ENCODE peak calls at places on chromosome 12, in nine cellular contexts. X is mammary epithelial cell, F is left lung, G is caudate nucleus, W is tibial artery, O is colonic mucosa, A is brain microvascular endothelial cell, N is uterus, V is psoas muscle. M is an unnamed sample.
A peak's percentile ranks its signal among the peaks of the same experiment; 100 is the strongest.

GRCh38 chr12:78121969-78122610 is 291.4 kb downstream of the NAV3 start:
- DNase-seq in X (no peak), F (peak; percentile 40), G (no peak), W (no peak), O (no peak), A (peak; percentile 40), N (no peak), V (no peak), M (no peak)

GRCh38 chr12:112153900-112154234 is 28.5 kb downstream of the TRAFD1 start:
- DNase-seq in X (no peak), F (no peak), G (no peak), W (no peak), O (no peak), A (no peak), N (no peak), V (no peak), M (no peak)

GRCh38 chr12:22657538-22657937 is 32.6 kb downstream of the ETNK1 start:
- DNase-seq in X (peak; percentile 56), F (no peak), G (no peak), W (no peak), O (no peak), A (peak; percentile 16), N (no peak), V (no peak), M (no peak)

GRCh38 chr12:120096671-120097202 is 19.8 kb downstream of the RAB35 start:
- DNase-seq in X (no peak), F (peak; percentile 77), G (no peak), W (no peak), O (no peak), A (no peak), N (no peak), V (no peak), M (no peak)

GRCh38 chr12:43294147-43294546 is 257.9 kb downstream of the ADAMTS20 start:
- DNase-seq in X (no peak), F (no peak), G (no peak), W (no peak), O (no peak), A (no peak), N (no peak), V (no peak), M (no peak)

GRCh38 chr12:109277899-109278762 is 31.0 kb downstream of the FOXN4 start:
- DNase-seq in X (peak; percentile 3), F (no peak), G (no peak), W (no peak), O (peak; percentile 35), A (no peak), N (peak; percentile 84), V (peak; percentile 28), M (no peak)

GRCh38 chr12:100075598-100075997 is 67.1 kb downstream of the BLTP3B start:
- DNase-seq in X (peak; percentile 21), F (no peak), G (no peak), W (no peak), O (no peak), A (no peak), N (no peak), V (no peak), M (no peak)

GRCh38 chr12:40107098-40107802 is 1.4 kb upstream of the SLC2A13 start:
- DNase-seq in X (peak; percentile 67), F (peak; percentile 94), G (peak; percentile 79), W (peak; percentile 93), O (peak; percentile 93), A (peak; percentile 79), N (peak; percentile 95), V (peak; percentile 83), M (peak; percentile 98)

GRCh38 chr12:3446653-3447270 is 44.2 kb upstream of the PRMT8 start:
- DNase-seq in X (no peak), F (no peak), G (no peak), W (no peak), O (no peak), A (no peak), N (no peak), V (no peak), M (no peak)

GRCh38 chr12:70365648-70366518 is at the start of gene KCNMB4:
- DNase-seq in X (peak; percentile 43), F (peak; percentile 89), G (peak; percentile 81), W (peak; percentile 54), O (peak; percentile 62), A (no peak), N (peak; percentile 30), V (peak; percentile 73), M (peak; percentile 28)

GRCh38 chr12:6215120-6215807 is 15.1 kb downstream of the CD9 start:
- DNase-seq in X (no peak), F (no peak), G (no peak), W (no peak), O (no peak), A (no peak), N (no peak), V (no peak), M (no peak)

GRCh38 chr12:59645242-59645641 is 49.4 kb downstream of the SLC16A7 start:
- DNase-seq in X (no peak), F (no peak), G (no peak), W (no peak), O (no peak), A (no peak), N (no peak), V (no peak), M (no peak)

GRCh38 chr12:4118601-4119156 is 154.9 kb upstream of the CCND2 start:
- DNase-seq in X (no peak), F (no peak), G (no peak), W (no peak), O (peak; percentile 19), A (no peak), N (no peak), V (no peak), M (no peak)

GRCh38 chr12:70843363-70843762 is 77.2 kb downstream of the PTPRR start:
- DNase-seq in X (no peak), F (no peak), G (no peak), W (no peak), O (no peak), A (no peak), N (no peak), V (no peak), M (no peak)

GRCh38 chr12:129873458-129873857 is 30.4 kb downstream of the TMEM132D start:
- DNase-seq in X (no peak), F (no peak), G (no peak), W (no peak), O (no peak), A (no peak), N (no peak), V (no peak), M (no peak)

GRCh38 chr12:123095074-123095694 is 55.7 kb downstream of the PITPNM2 start:
- DNase-seq in X (no peak), F (no peak), G (peak; percentile 81), W (no peak), O (no peak), A (no peak), N (no peak), V (no peak), M (no peak)

DNA sequence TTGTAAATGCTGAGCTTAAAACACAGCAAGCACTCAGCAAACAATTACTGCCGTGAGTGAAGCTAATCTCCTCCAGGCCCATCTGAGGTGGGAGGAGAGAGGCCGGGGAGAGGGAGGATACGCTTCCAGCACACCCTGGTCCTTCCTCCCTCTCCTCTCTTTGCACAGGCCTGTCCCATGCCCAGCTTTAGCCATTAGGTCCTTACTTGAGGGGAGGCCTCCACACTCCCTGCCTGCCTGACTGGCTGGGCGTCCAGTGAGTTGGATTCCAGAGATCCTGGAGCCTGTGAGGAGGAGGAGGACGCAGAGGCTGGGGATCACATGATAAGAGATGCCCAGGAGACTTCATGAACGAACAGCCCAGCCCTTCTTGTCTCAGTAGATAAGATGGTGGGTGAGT is 65.1 kb upstream of the NCOR2 start:
- DNase-seq in X (no peak), F (no peak), G (no peak), W (no peak), O (no peak), A (no peak), N (peak; percentile 43), V (no peak), M (no peak)
- H3K27ac ChIP-seq in X (peak overlapping the region; percentile 90), F (peak overlapping the region; percentile 33), G (no peak overlapping the region), W (no peak overlapping the region), O (peak overlapping the region; percentile 55), A (no peak overlapping the region), N (peak overlapping the region; percentile 83), V (no peak overlapping the region), M (no peak overlapping the region)

GRCh38 chr12:571795-572531 is 91.3 kb downstream of the NINJ2 start:
- DNase-seq in X (peak; percentile 38), F (no peak), G (no peak), W (peak; percentile 38), O (no peak), A (no peak), N (no peak), V (peak; percentile 63), M (no peak)
- H3K27ac ChIP-seq in X (peak overlapping the region; percentile 91), F (peak overlapping the region; percentile 87), G (no peak overlapping the region), W (peak overlapping the region; percentile 94), O (peak overlapping the region; percentile 95), A (no peak overlapping the region), N (peak overlapping the region; percentile 92), V (peak overlapping the region; percentile 95), M (peak overlapping the region; percentile 94)

GRCh38 chr12:75591628-75592027 is 80.2 kb upstream of the KRR1 start:
- DNase-seq in X (no peak), F (no peak), G (no peak), W (no peak), O (no peak), A (no peak), N (no peak), V (no peak), M (no peak)

GRCh38 chr12:75587340-75588106 is 76.1 kb upstream of the KRR1 start:
- DNase-seq in X (no peak), F (no peak), G (no peak), W (no peak), O (no peak), A (no peak), N (no peak), V (no peak), M (no peak)

GRCh38 chr12:75592086-75592485 is 80.7 kb upstream of the KRR1 start:
- DNase-seq in X (no peak), F (no peak), G (no peak), W (no peak), O (no peak), A (no peak), N (no peak), V (no peak), M (no peak)

GRCh38 chr12:75592638-75593335 is 81.4 kb upstream of the KRR1 start:
- DNase-seq in X (no peak), F (no peak), G (no peak), W (no peak), O (no peak), A (no peak), N (no peak), V (no peak), M (no peak)

GRCh38 chr12:75589801-75590200 is 78.4 kb upstream of the KRR1 start:
- DNase-seq in X (no peak), F (no peak), G (no peak), W (no peak), O (no peak), A (no peak), N (no peak), V (no peak), M (no peak)
- H3K27ac ChIP-seq in X (no peak overlapping the region), F (no peak overlapping the region), G (no peak overlapping the region), W (no peak overlapping the region), O (no peak overlapping the region), A (no peak overlapping the region), N (no peak overlapping the region), V (no peak overlapping the region), M (no peak overlapping the region)

DNA sequence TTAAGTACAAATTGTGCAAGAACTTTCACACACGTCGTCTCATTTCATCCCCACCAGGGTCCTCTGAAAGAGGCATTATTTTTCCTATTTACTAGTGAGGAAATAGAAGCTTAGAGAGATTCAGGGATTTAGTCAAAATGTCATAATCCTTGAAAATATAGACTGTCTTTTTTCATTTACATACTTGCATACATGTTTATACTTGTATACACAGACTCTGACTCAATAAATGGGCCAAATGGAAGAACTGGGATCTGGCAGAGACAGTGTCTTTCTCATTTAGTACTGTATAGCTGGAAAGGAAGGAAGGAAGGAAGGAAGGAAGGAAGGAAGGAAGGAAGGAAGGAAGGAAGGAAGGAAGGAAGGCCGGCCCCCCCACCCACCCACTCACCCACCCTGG is 357.7 kb upstream of the SOX5 start:
- DNase-seq in X (no peak), F (no peak), G (no peak), W (no peak), O (no peak), A (no peak), N (no peak), V (no peak), M (no peak)
- H3K27ac ChIP-seq in X (no peak overlapping the region), F (no peak overlapping the region), G (no peak overlapping the region), W (no peak overlapping the region), O (no peak overlapping the region), A (no peak overlapping the region), N (no peak overlapping the region), V (no peak overlapping the region), M (no peak overlapping the region)